ENCODE peak calls at places on chromosome 11, in four cellular contexts. One of them, this sample, is unnamed.
A peak's percentile ranks its signal among the peaks of the same experiment; 100 is the strongest.

GRCh38 chr11:132648841-132649240 is 883.5 kb downstream of the OPCML start:
- DNase-seq in stimulated activated effector memory CD8-positive, alpha-beta T cell treated with anti-CD3 and anti-CD28 coated beads, Interleukin-12 subunit alpha, Interleukin-12 subunit beta, amount 100 ng/mL, for 72 hours: no peak
- DNase-seq in mesenchymal stem cell: peak; percentile 49
- DNase-seq in NAMALWA: no peak
- DNase-seq in this sample: no peak

GRCh38 chr11:20443596-20443995 is 56.1 kb downstream of the PRMT3 start:
- DNase-seq in NAMALWA: peak; percentile 46
- DNase-seq in mesenchymal stem cell: peak; percentile 44
- DNase-seq in stimulated activated effector memory CD8-positive, alpha-beta T cell treated with anti-CD3 and anti-CD28 coated beads, Interleukin-12 subunit alpha, Interleukin-12 subunit beta, amount 100 ng/mL, for 72 hours: no peak
- DNase-seq in this sample: peak; percentile 55

GRCh38 chr11:80937831-80938230 is 1497.0 kb upstream of the TENM4 start:
- DNase-seq in mesenchymal stem cell: peak; percentile 21
- DNase-seq in stimulated activated effector memory CD8-positive, alpha-beta T cell treated with anti-CD3 and anti-CD28 coated beads, Interleukin-12 subunit alpha, Interleukin-12 subunit beta, amount 100 ng/mL, for 72 hours: no peak
- DNase-seq in NAMALWA: no peak
- DNase-seq in this sample: no peak

GRCh38 chr11:119323532-119324033 is 6.7 kb upstream of the MCAM start:
- DNase-seq in mesenchymal stem cell: peak; percentile 80
- DNase-seq in NAMALWA: peak; percentile 80
- DNase-seq in stimulated activated effector memory CD8-positive, alpha-beta T cell treated with anti-CD3 and anti-CD28 coated beads, Interleukin-12 subunit alpha, Interleukin-12 subunit beta, amount 100 ng/mL, for 72 hours: peak; percentile 92
- DNase-seq in this sample: peak; percentile 87

GRCh38 chr11:61699737-61700160 is 19.6 kb downstream of the DAGLA start:
- DNase-seq in stimulated activated effector memory CD8-positive, alpha-beta T cell treated with anti-CD3 and anti-CD28 coated beads, Interleukin-12 subunit alpha, Interleukin-12 subunit beta, amount 100 ng/mL, for 72 hours: no peak
- DNase-seq in NAMALWA: no peak
- DNase-seq in mesenchymal stem cell: no peak
- DNase-seq in this sample: no peak

GRCh38 chr11:60995798-60996197 is 24.3 kb downstream of the CD6 start:
- DNase-seq in NAMALWA: no peak
- DNase-seq in mesenchymal stem cell: no peak
- DNase-seq in stimulated activated effector memory CD8-positive, alpha-beta T cell treated with anti-CD3 and anti-CD28 coated beads, Interleukin-12 subunit alpha, Interleukin-12 subunit beta, amount 100 ng/mL, for 72 hours: no peak
- DNase-seq in this sample: no peak

GRCh38 chr11:111777094-111778046 is 11.2 kb upstream of the PPP2R1B start:
- DNase-seq in NAMALWA: peak; percentile 85
- DNase-seq in stimulated activated effector memory CD8-positive, alpha-beta T cell treated with anti-CD3 and anti-CD28 coated beads, Interleukin-12 subunit alpha, Interleukin-12 subunit beta, amount 100 ng/mL, for 72 hours: no peak
- DNase-seq in mesenchymal stem cell: peak; percentile 77
- DNase-seq in this sample: peak; percentile 87

GRCh38 chr11:7968686-7969085 is 3.4 kb upstream of the NLRP10 start:
- DNase-seq in stimulated activated effector memory CD8-positive, alpha-beta T cell treated with anti-CD3 and anti-CD28 coated beads, Interleukin-12 subunit alpha, Interleukin-12 subunit beta, amount 100 ng/mL, for 72 hours: no peak
- DNase-seq in mesenchymal stem cell: no peak
- DNase-seq in NAMALWA: no peak
- DNase-seq in this sample: no peak

GRCh38 chr11:8597182-8597581 is 3.2 kb upstream of the STK33 start:
- DNase-seq in NAMALWA: peak; percentile 17
- DNase-seq in stimulated activated effector memory CD8-positive, alpha-beta T cell treated with anti-CD3 and anti-CD28 coated beads, Interleukin-12 subunit alpha, Interleukin-12 subunit beta, amount 100 ng/mL, for 72 hours: no peak
- DNase-seq in mesenchymal stem cell: peak; percentile 89
- DNase-seq in this sample: no peak

GRCh38 chr11:35006389-35007128 is 90.1 kb downstream of the PDHX start:
- DNase-seq in mesenchymal stem cell: no peak
- DNase-seq in NAMALWA: no peak
- DNase-seq in stimulated activated effector memory CD8-positive, alpha-beta T cell treated with anti-CD3 and anti-CD28 coated beads, Interleukin-12 subunit alpha, Interleukin-12 subunit beta, amount 100 ng/mL, for 72 hours: peak; percentile 79
- DNase-seq in this sample: no peak